ENCODE peak calls at places on chromosomes 6 and 20, in nine cellular contexts. Q is KBM-7; B is activated T-helper 1 cell treated with anti-CD3 and anti-CD28 coated beads, Interleukin-12 subunit alpha, Interleukin-12 subunit beta, Interleukin-2, Interleukin-4 antibody, amounts not matched to agents 30 ng/mL and 10 ng/mL and 1 ng/mL, durations not matched to agents 14 hours and 24 hours and 36 hours; Y is ovary; M is T-helper 2 cell; T is HuH-7.5; J is SW 1271; V is OCI-LY7; E is D341Med. C is an unnamed sample.

GRCh38 chr20:56249244-56249955 is 868 bp downstream of the MC3R start:
- DNase-seq in Q (peak; percentile 63), T (no peak), B (no peak), E (peak; percentile 75), J (no peak), V (peak; percentile 27), Y (peak; percentile 24), M (no peak), C (peak; percentile 55)

GRCh38 chr20:41169184-41169690 is 31.9 kb downstream of the PLCG1 start:
- DNase-seq in M (no peak), Y (no peak), J (no peak), B (no peak), T (no peak), E (no peak), V (no peak), Q (no peak), C (no peak)

GRCh38 chr20:855466-856360 is 22.2 kb downstream of the FAM110A start:
- DNase-seq in M (no peak), T (no peak), J (no peak), B (no peak), Q (no peak), V (no peak), E (no peak), Y (no peak), C (no peak)

GRCh38 chr20:56796345-56796744 is 167.2 kb downstream of the TFAP2C start:
- DNase-seq in B (no peak), T (no peak), Y (no peak), Q (no peak), E (no peak), V (no peak), M (no peak), J (no peak), C (no peak)

GRCh38 chr20:2942439-2942838 is 69.2 kb downstream of the PTPRA start:
- DNase-seq in E (no peak), V (no peak), M (no peak), J (no peak), Y (no peak), Q (no peak), T (no peak), B (no peak), C (no peak)

GRCh38 chr20:64023278-64024140 is 12.5 kb upstream of the C20orf204 start:
- DNase-seq in V (no peak), E (no peak), B (no peak), Y (no peak), M (no peak), T (no peak), J (no peak), Q (no peak), C (no peak)

GRCh38 chr6:55941713-55942112 is 66.3 kb upstream of the BMP5 start:
- DNase-seq in J (peak; percentile 4), V (no peak), Y (no peak), E (no peak), B (no peak), T (no peak), Q (no peak), M (no peak), C (no peak)

GRCh38 chr20:35006009-35006408 is 50.3 kb downstream of the MYH7B start:
- DNase-seq in B (no peak), J (no peak), E (no peak), Q (no peak), T (no peak), V (no peak), M (no peak), Y (peak; percentile 21), C (no peak)

GRCh38 chr20:23826541-23827018 is at the start of gene CST2:
- DNase-seq in T (no peak), J (no peak), B (no peak), V (no peak), Y (no peak), M (no peak), E (no peak), Q (no peak), C (no peak)

GRCh38 chr20:52578559-52578958 is 387.0 kb upstream of the ZFP64 start:
- DNase-seq in Y (no peak), V (no peak), Q (no peak), J (no peak), B (no peak), T (peak; percentile 12), M (no peak), E (no peak), C (no peak)

GRCh38 chr6:36821581-36822335 is 17.5 kb downstream of the CPNE5 start:
- DNase-seq in B (no peak), V (no peak), Q (no peak), J (no peak), M (no peak), T (no peak), E (no peak), Y (no peak), C (no peak)

GRCh38 chr6:75612921-75613534 is 11.3 kb downstream of the SENP6 start:
- DNase-seq in B (no peak), J (no peak), Y (no peak), T (no peak), M (no peak), V (no peak), Q (no peak), E (no peak), C (no peak)

GRCh38 chr20:3744806-3745685 is 12.6 kb downstream of the HSPA12B start:
- DNase-seq in M (peak; percentile 64), Y (peak; percentile 61), E (peak; percentile 84), J (peak; percentile 18), T (peak; percentile 88), Q (peak; percentile 84), V (peak; percentile 87), B (peak; percentile 59), C (peak; percentile 98)

GRCh38 chr20:8373579-8373978 is 241.5 kb downstream of the PLCB1 start:
- DNase-seq in T (no peak), Q (no peak), Y (no peak), E (no peak), B (no peak), J (no peak), V (no peak), M (no peak), C (no peak)

GRCh38 chr6:14876778-14877613 is 368.9 kb upstream of the JARID2 start:
- DNase-seq in V (peak; percentile 7), T (no peak), J (peak; percentile 78), Y (no peak), Q (peak; percentile 76), B (peak; percentile 48), E (no peak), M (peak; percentile 41), C (no peak)

GRCh38 chr6:121649951-121650350 is 214.5 kb downstream of the GJA1 start:
- DNase-seq in J (no peak), Y (no peak), B (no peak), E (no peak), Q (no peak), M (no peak), T (no peak), V (no peak), C (no peak)

GRCh38 chr20:24102290-24102689 is 113.7 kb upstream of the GGTLC1 start:
- DNase-seq in J (peak; percentile 26), T (no peak), E (peak; percentile 60), Q (peak; percentile 53), Y (no peak), B (peak; percentile 4), M (no peak), V (peak; percentile 15), C (no peak)

GRCh38 chr20:34479627-34480026 is 36.6 kb upstream of the DYNLRB1 start:
- DNase-seq in M (no peak), Y (no peak), Q (no peak), T (no peak), E (no peak), B (no peak), J (no peak), V (no peak), C (no peak)

GRCh38 chr20:44350567-44350966 is 4.9 kb upstream of the HNF4A start:
- DNase-seq in E (no peak), M (no peak), B (no peak), Q (no peak), J (no peak), T (no peak), V (no peak), Y (no peak), C (no peak)

GRCh38 chr6:30264731-30265130 is 51.5 kb upstream of the TRIM26 start:
- DNase-seq in V (no peak), Y (no peak), M (no peak), T (no peak), B (no peak), J (no peak), Q (no peak), E (no peak), C (no peak)

GRCh38 chr6:66478705-66479104 is 771.7 kb upstream of the EYS start:
- DNase-seq in V (no peak), M (no peak), Q (no peak), T (no peak), J (no peak), E (peak; percentile 33), Y (no peak), B (no peak), C (no peak)

GRCh38 chr6:44304282-44305199 is 8.6 kb downstream of the AARS2 start:
- DNase-seq in J (peak; percentile 9), T (peak; percentile 49), Y (no peak), Q (peak; percentile 44), V (peak; percentile 50), B (no peak), M (peak; percentile 29), E (peak; percentile 79), C (peak; percentile 70)

GRCh38 chr6:151255811-151256210 is 16.0 kb downstream of the AKAP12 start:
- DNase-seq in J (no peak), Y (no peak), E (no peak), B (no peak), V (no peak), T (no peak), M (no peak), Q (no peak), C (no peak)

C was measured in HEK293T.